ENCODE peak calls at places on chromosomes 6 and 20, in eight cellular contexts. H, M, G, T, P, F, I and S are unnamed samples.

GRCh38 chr20:44166008-44166407 is 21.0 kb downstream of the JPH2 start:
- DNase-seq in H (peak), M (no peak), G (no peak), T (no peak), P (no peak), F (peak), I (peak), S (no peak)

GRCh38 chr6:89145461-89145961 is 344 bp upstream of the PM20D2 start:
- DNase-seq in H (peak), M (peak), G (no peak), T (no peak), P (no peak), F (peak), I (peak), S (no peak)

GRCh38 chr6:131651782-131652181 is 14.7 kb downstream of the ENPP3 start:
- DNase-seq in H (no peak), M (no peak), G (peak), T (no peak), P (peak), F (no peak), I (no peak), S (no peak)

GRCh38 chr6:169783971-169784930 is 32.8 kb downstream of the ERMARD start:
- DNase-seq in H (no peak), M (no peak), G (no peak), T (no peak), P (peak), F (peak), I (no peak), S (no peak)

GRCh38 chr6:166625356-166625755 is 1.7 kb downstream of the RPS6KA2 start:
- DNase-seq in H (peak), M (peak), G (no peak), T (no peak), P (no peak), F (peak), I (peak), S (no peak)

GRCh38 chr6:21970560-21970959 is 326.3 kb downstream of the PRL start:
- DNase-seq in H (no peak), M (no peak), G (no peak), T (no peak), P (no peak), F (no peak), I (no peak), S (no peak)

GRCh38 chr20:21004386-21005076 is 101.6 kb downstream of the LINC00237 start:
- DNase-seq in H (no peak), M (no peak), G (no peak), T (no peak), P (no peak), F (no peak), I (no peak), S (no peak)

GRCh38 chr20:61166324-61166723 is 85.7 kb upstream of the CDH4 start:
- DNase-seq in H (peak), M (no peak), G (no peak), T (no peak), P (no peak), F (no peak), I (peak), S (no peak)

GRCh38 chr20:4545526-4545925 is 176.2 kb upstream of the PRND start:
- DNase-seq in H (peak), M (no peak), G (no peak), T (no peak), P (no peak), F (peak), I (peak), S (no peak)

GRCh38 chr20:18477821-18478220 is 10.6 kb downstream of the POLR3F start:
- DNase-seq in H (no peak), M (no peak), G (no peak), T (no peak), P (no peak), F (no peak), I (no peak), S (no peak)

GRCh38 chr6:130995783-130996447 is 67.1 kb downstream of the EPB41L2 start:
- DNase-seq in H (no peak), M (no peak), G (no peak), T (no peak), P (no peak), F (no peak), I (no peak), S (no peak)

GRCh38 chr20:23293689-23294088 is 56.9 kb upstream of the NXT1 start:
- DNase-seq in H (no peak), M (no peak), G (no peak), T (no peak), P (no peak), F (no peak), I (no peak), S (no peak)

GRCh38 chr20:43988867-43989266 is 74.2 kb downstream of the TOX2 start:
- DNase-seq in H (no peak), M (no peak), G (no peak), T (no peak), P (no peak), F (peak), I (peak), S (no peak)

GRCh38 chr6:33277663-33278391 is 904 bp downstream of the B3GALT4 start:
- DNase-seq in H (no peak), M (peak), G (no peak), T (no peak), P (no peak), F (no peak), I (no peak), S (no peak)

GRCh38 chr6:6820688-6821238 is 232.2 kb downstream of the LY86 start:
- DNase-seq in H (no peak), M (no peak), G (peak), T (no peak), P (no peak), F (no peak), I (no peak), S (no peak)

GRCh38 chr6:36858407-36858981 is 16.1 kb downstream of the PPIL1 start:
- DNase-seq in H (peak), M (no peak), G (peak), T (no peak), P (peak), F (peak), I (peak), S (no peak)

GRCh38 chr6:170266061-170266825 is 24.6 kb downstream of the DLL1 start:
- DNase-seq in H (no peak), M (no peak), G (peak), T (no peak), P (no peak), F (no peak), I (no peak), S (no peak)

GRCh38 chr6:45127185-45127584 is 200.9 kb upstream of the RUNX2 start:
- DNase-seq in H (no peak), M (no peak), G (no peak), T (no peak), P (no peak), F (no peak), I (no peak), S (no peak)

GRCh38 chr6:46502486-46503119 is 11.4 kb upstream of the RCAN2 start:
- DNase-seq in H (no peak), M (no peak), G (no peak), T (no peak), P (no peak), F (no peak), I (no peak), S (no peak)

GRCh38 chr20:50242863-50243609 is 52.4 kb downstream of the CEBPB start:
- DNase-seq in H (peak), M (no peak), G (peak), T (no peak), P (no peak), F (peak), I (no peak), S (no peak)

GRCh38 chr6:8006208-8006607 is 58.0 kb downstream of the BLOC1S5 start:
- DNase-seq in H (peak), M (peak), G (no peak), T (no peak), P (no peak), F (peak), I (peak), S (no peak)
- TF ChIP-seq CTCF in H (peak), M (peak), G (peak), T (peak), P (peak), F (peak), I (peak), S (peak)

GRCh38 chr6:30397697-30398096 is 52.7 kb downstream of the RPP21 start:
- DNase-seq in H (no peak), M (no peak), G (no peak), T (no peak), P (no peak), F (no peak), I (no peak), S (no peak)
- TF ChIP-seq CTCF in H (no peak), M (no peak), G (no peak), T (no peak), P (no peak), F (no peak), I (no peak), S (no peak)

GRCh38 chr6:126475449-126475848 is 135.5 kb downstream of the CENPW start:
- DNase-seq in H (no peak), M (no peak), G (no peak), T (no peak), P (no peak), F (no peak), I (no peak), S (no peak)

GRCh38 chr6:126480268-126480667 is 140.4 kb downstream of the CENPW start:
- DNase-seq in H (no peak), M (no peak), G (no peak), T (no peak), P (no peak), F (no peak), I (no peak), S (no peak)

GRCh38 chr6:126477678-126478077 is 137.8 kb downstream of the CENPW start:
- DNase-seq in H (no peak), M (no peak), G (no peak), T (no peak), P (no peak), F (no peak), I (no peak), S (no peak)

DNA sequence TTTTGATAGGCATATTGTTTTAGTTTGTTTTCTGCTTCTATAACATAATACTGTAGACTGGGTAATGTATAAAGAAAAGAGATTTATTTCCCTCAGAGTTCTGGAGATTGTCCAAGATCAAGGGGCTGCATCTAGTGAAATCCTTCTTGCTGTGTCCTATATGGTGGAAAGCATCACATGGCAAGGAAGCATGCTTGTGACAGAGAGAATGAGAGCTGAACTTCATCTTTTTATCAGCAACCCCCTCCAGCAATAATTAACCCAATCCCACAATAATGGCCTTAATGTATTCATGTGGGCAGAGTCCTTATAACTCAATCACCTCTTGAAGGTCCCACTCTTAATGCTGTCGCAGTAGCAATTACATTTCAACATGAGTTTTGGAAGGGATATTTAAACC is 141.4 kb downstream of the CENPW start:
- DNase-seq in H (no peak), M (peak), G (no peak), T (no peak), P (no peak), F (no peak), I (no peak), S (no peak)
- TF ChIP-seq CTCF in H (no peak), M (no peak), G (no peak), T (no peak), P (no peak), F (no peak), I (no peak), S (no peak)

GRCh38 chr20:62244644-62245108 is 6.4 kb downstream of the OSBPL2 start:
- DNase-seq in H (no peak), M (no peak), G (peak), T (no peak), P (no peak), F (no peak), I (no peak), S (no peak)
- TF ChIP-seq CTCF in H (no peak), M (no peak), G (no peak), T (no peak), P (no peak), F (no peak), I (no peak), S (no peak)

DNA sequence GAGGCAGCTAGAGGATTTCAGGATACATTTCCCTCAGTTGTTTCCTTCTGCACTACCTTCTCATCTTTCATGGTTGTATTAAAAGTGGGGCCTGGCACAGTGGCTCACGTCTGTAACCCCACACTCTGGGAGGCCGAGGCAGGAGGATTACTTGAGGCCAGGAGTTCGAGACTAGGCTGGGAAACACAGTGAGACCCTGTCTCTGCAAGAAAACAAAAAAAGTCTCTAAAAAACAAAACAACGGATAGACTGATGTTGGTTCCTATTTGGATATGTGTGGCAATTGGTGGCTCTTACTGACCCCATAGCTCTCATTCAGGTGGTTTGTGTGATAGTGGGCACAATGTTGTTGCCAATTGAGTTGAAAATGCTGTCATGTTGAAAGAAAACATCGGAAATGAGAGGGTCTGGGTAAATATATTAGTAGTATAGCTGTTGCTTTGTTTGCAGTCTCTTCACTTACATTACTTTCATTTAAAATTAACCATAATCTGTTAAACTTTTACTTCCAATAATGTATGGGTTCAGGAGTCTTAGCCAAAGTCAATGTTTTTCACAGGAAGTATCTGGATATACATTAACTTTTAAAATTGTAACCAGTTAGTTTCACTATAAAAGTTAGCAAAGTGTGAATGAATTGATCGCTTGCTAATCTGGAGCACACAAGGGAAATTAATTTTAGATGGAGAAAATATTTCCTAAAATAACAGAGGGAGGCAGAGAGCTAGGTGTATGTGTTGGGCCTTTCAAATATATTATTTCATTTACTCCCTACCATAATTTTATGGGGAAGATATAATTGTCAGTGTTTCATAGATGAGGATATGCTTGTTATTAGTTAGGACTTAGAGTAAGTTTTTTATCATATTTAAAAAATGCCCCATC is 31.1 kb downstream of the UTRN start:
- DNase-seq in H (no peak), M (no peak), G (no peak), T (no peak), P (no peak), F (no peak), I (no peak), S (no peak)
- TF ChIP-seq CTCF in H (no peak), M (no peak), G (no peak), T (no peak), P (no peak), F (no peak), I (no peak), S (no peak)

DNA sequence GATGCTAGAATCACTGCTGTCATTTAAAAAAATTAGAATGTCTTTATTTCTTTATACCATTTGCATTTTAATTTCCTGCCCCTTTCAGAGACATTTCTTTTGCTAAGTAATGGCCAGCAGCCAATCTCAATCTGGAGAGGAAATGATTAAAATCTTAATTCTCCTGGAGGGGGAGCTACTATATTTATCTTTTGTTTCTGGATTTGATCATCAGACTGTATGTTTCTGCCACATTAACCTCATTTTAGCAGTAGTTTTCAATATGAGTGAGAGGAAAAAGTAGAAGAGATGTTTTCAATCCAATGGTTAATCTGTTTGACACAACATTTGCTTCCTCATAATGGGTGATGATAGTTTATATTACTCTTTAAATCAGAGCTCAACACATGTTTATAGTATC is 138.0 kb downstream of the FUT9 start:
- DNase-seq in H (no peak), M (peak), G (no peak), T (no peak), P (no peak), F (no peak), I (no peak), S (no peak)
- TF ChIP-seq CTCF in H (no peak), M (no peak), G (no peak), T (no peak), P (no peak), F (no peak), I (no peak), S (no peak)

DNA sequence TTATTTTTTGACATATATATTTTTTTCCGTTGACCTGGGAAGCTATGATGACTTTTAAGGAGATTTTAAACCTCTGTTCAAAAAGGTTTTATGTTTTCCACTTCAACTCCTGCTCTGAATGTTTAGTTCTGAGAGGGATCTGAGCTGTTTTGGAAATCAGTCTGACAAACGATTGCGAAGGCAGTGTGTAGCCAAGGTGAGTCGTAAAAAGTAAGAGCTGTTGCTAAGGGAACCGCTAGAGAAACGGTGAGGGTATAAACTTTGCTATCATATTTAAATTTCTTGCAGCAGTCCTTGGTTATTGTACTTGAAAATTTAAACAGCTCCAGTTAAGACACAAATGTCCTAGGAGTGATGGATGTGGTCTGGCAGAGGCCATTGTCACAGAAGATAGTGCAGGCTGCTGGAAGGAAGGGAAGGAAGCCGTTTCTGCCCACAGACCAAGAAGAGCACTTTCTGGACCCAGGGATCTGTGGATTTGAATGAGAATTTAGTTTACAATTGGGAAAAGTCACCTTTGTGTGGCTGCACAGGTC is 64.9 kb upstream of the CITED2 start:
- DNase-seq in H (peak), M (no peak), G (no peak), T (no peak), P (no peak), F (no peak), I (peak), S (no peak)
- TF ChIP-seq CTCF in H (no peak), M (no peak), G (no peak), T (no peak), P (no peak), F (no peak), I (no peak), S (no peak)

GRCh38 chr6:85343428-85343827 is 106.5 kb upstream of the NT5E start:
- DNase-seq in H (no peak), M (no peak), G (no peak), T (no peak), P (no peak), F (no peak), I (no peak), S (no peak)
- TF ChIP-seq CTCF in H (no peak), M (no peak), G (no peak), T (no peak), P (no peak), F (no peak), I (no peak), S (no peak)

GRCh38 chr20:5863040-5863811 is 87.1 kb downstream of the TRMT6 start:
- DNase-seq in H (peak), M (no peak), G (peak), T (no peak), P (no peak), F (peak), I (peak), S (no peak)
- TF ChIP-seq CTCF in H (no peak), M (no peak), G (no peak), T (no peak), P (no peak), F (no peak), I (no peak), S (no peak)

GRCh38 chr20:24808616-24809015 is 140.5 kb upstream of the CST7 start:
- DNase-seq in H (no peak), M (no peak), G (no peak), T (no peak), P (no peak), F (no peak), I (no peak), S (no peak)

GRCh38 chr20:24811020-24811419 is 138.0 kb upstream of the CST7 start:
- DNase-seq in H (no peak), M (no peak), G (no peak), T (no peak), P (no peak), F (no peak), I (no peak), S (no peak)

GRCh38 chr20:24806896-24807676 is 142.0 kb upstream of the CST7 start:
- DNase-seq in H (no peak), M (no peak), G (no peak), T (no peak), P (no peak), F (no peak), I (no peak), S (no peak)

GRCh38 chr20:24812356-24812755 is 136.7 kb upstream of the CST7 start:
- DNase-seq in H (no peak), M (no peak), G (no peak), T (no peak), P (no peak), F (no peak), I (no peak), S (no peak)

DNA sequence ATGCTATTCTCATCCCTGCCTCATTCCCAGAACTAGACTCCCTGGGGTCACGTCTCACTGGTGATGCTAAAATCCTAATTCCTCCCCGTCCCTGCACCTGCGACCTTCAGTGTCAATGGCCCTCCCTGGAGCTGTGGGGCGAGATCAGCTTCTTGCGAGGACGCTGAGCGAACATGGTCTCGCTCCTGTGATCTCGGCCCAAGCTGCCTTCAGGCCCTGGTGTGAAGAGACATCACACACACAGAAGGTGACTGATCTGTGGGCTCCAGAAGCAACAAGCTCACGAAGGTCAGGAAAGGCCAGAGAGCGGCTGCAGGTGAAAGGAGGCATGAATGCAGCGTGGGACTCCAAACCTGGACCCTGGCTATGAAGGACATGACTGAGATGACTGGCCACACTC is 139.5 kb upstream of the CST7 start:
- DNase-seq in H (no peak), M (no peak), G (no peak), T (no peak), P (no peak), F (no peak), I (no peak), S (no peak)
- TF ChIP-seq CTCF in H (no peak), M (no peak), G (no peak), T (no peak), P (no peak), F (no peak), I (no peak), S (no peak)